ENCODE peak calls at places on chromosomes 4 and X, in four cellular contexts. R, I, X and N are unnamed samples.
A peak's percentile ranks its signal among the peaks of the same experiment; 100 is the strongest.

GRCh38 chr4:145308598-145308997 is 128.2 kb upstream of the OTUD4 start:
- DNase-seq in R (no peak), I (no peak), X (no peak), N (peak; percentile 55)

GRCh38 chrX:65677954-65678469 is 10.6 kb downstream of the MSN start:
- DNase-seq in R (no peak), I (no peak), X (no peak), N (no peak)

GRCh38 chr4:142264961-142265360 is 581.1 kb downstream of the INPP4B start:
- DNase-seq in R (no peak), I (no peak), X (no peak), N (no peak)

GRCh38 chr4:157358439-157358838 is 137.9 kb downstream of the GRIA2 start:
- DNase-seq in R (no peak), I (no peak), X (no peak), N (no peak)

GRCh38 chrX:622104-622503 is 8.5 kb upstream of the SHOX start:
- DNase-seq in R (no peak), I (no peak), X (no peak), N (no peak)

GRCh38 chrX:135516376-135516775 is 4.1 kb upstream of the INTS6L start:
- DNase-seq in R (no peak), I (peak; percentile 41), X (no peak), N (no peak)

GRCh38 chrX:46865281-46865680 is 28.4 kb downstream of the RP2 start:
- DNase-seq in R (no peak), I (no peak), X (peak; percentile 0), N (no peak)

GRCh38 chrX:97021680-97022079 is 138.0 kb downstream of the RPA4 start:
- DNase-seq in R (no peak), I (no peak), X (no peak), N (no peak)

GRCh38 chr4:5912614-5913019 is 19.7 kb upstream of the CRMP1 start:
- DNase-seq in R (no peak), I (no peak), X (no peak), N (no peak)

GRCh38 chr4:151202851-151203455 is 74.0 kb upstream of the PRSS48 start:
- DNase-seq in R (no peak), I (no peak), X (no peak), N (no peak)
- TF ChIP-seq KDM1A in R (no peak), I (no peak), X (no peak), N (no peak)

GRCh38 chr4:48268956-48269860 is at the start of gene TEC:
- DNase-seq in R (peak; percentile 83), I (peak; percentile 88), X (no peak), N (no peak)
- TF ChIP-seq CREB1 in R (no peak), I (no peak), X (no peak), N (peak; percentile 4)

GRCh38 chr4:66568001-66568400 is 897.7 kb upstream of the EPHA5 start:
- DNase-seq in R (no peak), I (no peak), X (no peak), N (no peak)

GRCh38 chr4:66565796-66566195 is 895.5 kb upstream of the EPHA5 start:
- DNase-seq in R (no peak), I (no peak), X (no peak), N (no peak)

GRCh38 chr4:66569228-66569627 is 898.9 kb upstream of the EPHA5 start:
- DNase-seq in R (no peak), I (no peak), X (no peak), N (no peak)

GRCh38 chr4:66568431-66568830 is 898.1 kb upstream of the EPHA5 start:
- DNase-seq in R (no peak), I (no peak), X (no peak), N (no peak)

GRCh38 chr4:66567551-66567950 is 897.3 kb upstream of the EPHA5 start:
- DNase-seq in R (no peak), I (no peak), X (no peak), N (no peak)
- TF ChIP-seq HDAC2 in R (no peak), I (no peak), X (no peak), N (no peak)

DNA sequence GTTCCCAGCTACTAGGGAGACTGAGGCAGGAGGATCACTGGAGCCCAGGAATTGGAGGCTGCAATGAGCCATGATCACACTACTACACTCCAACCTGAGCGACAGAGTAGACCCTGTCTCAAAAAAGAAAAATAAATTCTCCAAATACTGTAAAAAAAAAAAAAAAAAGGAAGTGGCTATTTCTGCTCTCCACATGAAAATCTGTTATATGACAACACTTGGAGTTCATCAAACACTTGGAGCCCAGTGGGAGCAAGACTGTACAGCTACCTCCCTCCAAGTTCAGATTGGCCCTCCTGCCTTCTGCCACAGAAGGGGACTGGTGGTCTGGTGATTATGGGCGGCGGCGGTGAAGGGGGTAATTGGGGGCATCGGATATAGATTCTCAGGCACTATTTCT is 9.0 kb upstream of the CLDN34 start:
- DNase-seq in R (no peak), I (no peak), X (no peak), N (no peak)
- TF ChIP-seq KDM1A in R (no peak), I (no peak), X (no peak), N (no peak)